ENCODE peak calls at places on chromosome 17, in eight cellular contexts. F is AG10803; P is CD8-positive, alpha-beta T cell; S is HCT116; R is stomach; M is kidney epithelial cell; L is breast epithelium; N is epithelial cell of esophagus. O is an unnamed sample.

GRCh38 chr17:33493566-33493965 is 200.5 kb upstream of the ASIC2 start:
- DNase-seq in F (no peak), P (no peak), S (no peak), R (no peak), M (no peak), L (no peak), N (no peak), O (no peak)

GRCh38 chr17:47324224-47325020 is 667 bp downstream of the EFCAB13 start:
- DNase-seq in F (peak), P (peak), S (no peak), R (peak), M (no peak), L (peak), N (peak), O (no peak)

GRCh38 chr17:78144146-78144719 is 2.0 kb upstream of the C17orf99 start:
- DNase-seq in F (peak), P (no peak), S (no peak), R (peak), M (no peak), L (no peak), N (peak), O (peak)

GRCh38 chr17:38563362-38564253 is 42.1 kb downstream of the SRCIN1 start:
- DNase-seq in F (no peak), P (no peak), S (no peak), R (no peak), M (no peak), L (no peak), N (no peak), O (no peak)

GRCh38 chr17:15999974-16000827 is 577 bp downstream of the TTC19 start:
- DNase-seq in F (peak), P (no peak), S (no peak), R (no peak), M (no peak), L (no peak), N (peak), O (no peak)

GRCh38 chr17:73255671-73256181 is 6.0 kb downstream of the CPSF4L start:
- DNase-seq in F (peak), P (peak), S (peak), R (peak), M (no peak), L (no peak), N (peak), O (no peak)

GRCh38 chr17:13626703-13627102 is 25.0 kb upstream of the HS3ST3A1 start:
- DNase-seq in F (peak), P (no peak), S (peak), R (no peak), M (no peak), L (no peak), N (peak), O (no peak)

GRCh38 chr17:48246623-48247022 is 139.1 kb downstream of the SNX11 start:
- DNase-seq in F (peak), P (no peak), S (no peak), R (no peak), M (no peak), L (no peak), N (peak), O (no peak)

GRCh38 chr17:75194879-75195278 is 10.6 kb upstream of the NUP85 start:
- DNase-seq in F (peak), P (no peak), S (no peak), R (no peak), M (peak), L (no peak), N (no peak), O (no peak)

GRCh38 chr17:3659541-3660111 is 8.8 kb downstream of the TAX1BP3 start:
- DNase-seq in F (peak), P (no peak), S (no peak), R (peak), M (no peak), L (peak), N (peak), O (no peak)

GRCh38 chr17:20852541-20853370 is 190.1 kb downstream of the USP22 start:
- DNase-seq in F (no peak), P (no peak), S (no peak), R (no peak), M (no peak), L (no peak), N (peak), O (no peak)
- H3K4me3 ChIP-seq in F (peak), P (peak), S (no peak), R (peak), M (no peak), L (peak), N (peak), O (no peak)

DNA sequence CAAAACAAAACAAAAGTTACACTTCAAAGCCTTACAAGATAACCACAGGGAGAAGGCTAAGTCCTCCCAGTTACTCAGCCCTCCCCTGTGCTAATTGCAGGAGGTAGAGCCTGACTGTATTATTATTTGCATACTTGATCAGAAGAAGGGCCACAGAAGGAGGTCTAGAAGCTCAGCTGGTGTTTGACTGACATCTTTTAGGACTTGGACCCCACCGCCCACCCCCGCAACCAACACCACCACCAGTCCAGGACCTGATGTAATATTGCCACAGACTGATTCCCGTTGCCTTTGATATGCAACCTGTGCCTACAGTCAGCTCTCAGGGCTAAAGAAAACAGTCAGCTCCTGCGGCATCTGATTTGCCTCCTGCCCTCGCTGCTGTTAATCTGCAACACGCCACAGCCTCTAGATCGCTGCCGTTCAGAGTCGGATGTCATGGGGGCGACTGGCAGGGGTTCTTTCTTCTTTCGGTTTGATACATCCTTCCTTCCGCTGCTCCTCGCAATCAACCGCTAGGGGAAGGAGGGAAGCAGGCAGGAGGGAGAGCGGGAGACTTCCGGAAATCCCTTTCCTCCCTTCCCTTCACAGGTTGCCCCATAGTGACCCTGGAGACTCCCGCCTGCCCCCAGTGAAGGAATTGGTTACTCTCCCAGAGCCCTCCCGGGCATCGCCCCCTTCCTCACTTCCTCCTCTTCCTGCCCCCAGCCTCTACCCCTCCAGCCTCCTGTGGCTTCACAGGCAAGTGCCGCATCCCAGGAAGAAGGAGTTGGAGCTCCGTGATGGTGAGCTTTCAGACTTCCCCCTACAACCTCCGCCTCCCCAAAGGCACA is 90.5 kb upstream of the SOX9 start:
- DNase-seq in F (peak), P (no peak), S (no peak), R (peak), M (peak), L (no peak), N (peak), O (no peak)
- H3K4me3 ChIP-seq in F (peak), P (peak), S (no peak), R (peak), M (peak), L (peak), N (peak), O (no peak)

GRCh38 chr17:82490512-82491195 is 28.9 kb upstream of the FOXK2 start:
- DNase-seq in F (no peak), P (no peak), S (no peak), R (no peak), M (no peak), L (no peak), N (no peak), O (no peak)
- H3K4me3 ChIP-seq in F (no peak), P (no peak), S (no peak), R (no peak), M (no peak), L (no peak), N (no peak), O (no peak)

DNA sequence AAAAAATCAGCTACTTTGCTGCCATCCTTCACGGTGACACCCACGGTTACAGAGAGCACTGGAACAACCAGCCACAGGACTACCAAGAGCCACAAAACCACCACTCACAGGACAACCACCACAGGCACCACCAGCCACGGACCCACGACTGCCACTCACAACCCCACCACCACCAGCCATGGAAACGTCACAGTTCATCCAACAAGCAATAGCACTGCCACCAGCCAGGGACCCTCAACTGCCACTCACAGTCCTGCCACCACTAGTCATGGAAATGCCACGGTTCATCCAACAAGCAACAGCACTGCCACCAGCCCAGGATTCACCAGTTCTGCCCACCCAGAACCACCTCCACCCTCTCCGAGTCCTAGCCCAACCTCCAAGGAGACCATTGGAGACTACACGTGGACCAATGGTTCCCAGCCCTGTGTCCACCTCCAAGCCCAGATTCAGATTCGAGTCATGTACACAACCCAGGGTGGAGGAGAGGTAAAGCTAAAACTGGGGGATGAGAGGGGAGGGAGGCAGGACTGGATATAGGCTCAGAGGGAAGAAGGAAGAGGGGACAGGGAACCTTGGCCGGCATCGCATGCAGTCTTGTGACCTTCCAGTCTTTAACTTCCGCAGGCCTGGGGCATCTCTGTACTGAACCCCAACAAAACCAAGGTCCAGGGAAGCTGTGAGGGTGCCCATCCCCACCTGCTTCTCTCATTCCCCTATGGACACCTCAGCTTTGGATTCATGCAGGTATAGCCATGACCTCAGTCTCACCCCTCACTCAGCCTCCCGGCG is 597 bp downstream of the CD68 start:
- DNase-seq in F (no peak), P (no peak), S (no peak), R (no peak), M (no peak), L (no peak), N (no peak), O (no peak)
- H3K4me3 ChIP-seq in F (peak), P (no peak), S (peak), R (peak), M (no peak), L (peak), N (peak), O (no peak)

O was measured in LNCaP clone FGC.